ENCODE peak calls at places on chromosomes 1 and 21, in eight cellular contexts. X is GM12865; Z is fibroblast of pulmonary artery; P is stimulated activated CD4-positive, alpha-beta T cell treated with anti-CD3 and anti-CD28 coated beads, Interleukin-1b, Interleukin-23, amount 100 ng/mL, for 1 hour; W is T47D; G is activated naive CD8-positive, alpha-beta T cell treated with anti-CD3 and anti-CD28 coated beads, Interleukin-2, amount 50 U/mL, for 16 hours; N is BJ; A is mesothelial cell of epicardium. B is an unnamed sample.

GRCh38 chr1:163656367-163656766 is 334.6 kb downstream of the NUF2 start:
- DNase-seq in X (no peak), Z (no peak), P (no peak), W (no peak), G (no peak), N (no peak), A (no peak), B (no peak)

GRCh38 chr1:98794196-98794886 is 132.8 kb downstream of the SNX7 start:
- DNase-seq in X (peak; percentile 64), Z (peak; percentile 83), P (peak; percentile 6), W (peak; percentile 9), G (peak; percentile 2), N (peak; percentile 26), A (no peak), B (no peak)

GRCh38 chr1:6785721-6786505 is 659 bp downstream of the CAMTA1 start:
- DNase-seq in X (peak; percentile 63), Z (peak; percentile 18), P (peak; percentile 15), W (peak; percentile 38), G (no peak), N (no peak), A (peak; percentile 42), B (peak; percentile 72)

GRCh38 chr1:67532452-67533216 is 102.4 kb upstream of the SERBP1 start:
- DNase-seq in X (peak; percentile 82), Z (peak; percentile 94), P (no peak), W (peak; percentile 25), G (no peak), N (peak; percentile 37), A (no peak), B (no peak)

GRCh38 chr1:119874186-119874585 is 22.1 kb downstream of the ADAM30 start:
- DNase-seq in X (no peak), Z (no peak), P (no peak), W (no peak), G (no peak), N (no peak), A (no peak), B (no peak)

GRCh38 chr1:101025283-101025679 is 303 bp downstream of the DPH5 start:
- DNase-seq in X (no peak), Z (peak; percentile 33), P (no peak), W (no peak), G (no peak), N (no peak), A (no peak), B (no peak)

GRCh38 chr1:163264256-163264655 is 57.5 kb upstream of the NUF2 start:
- DNase-seq in X (no peak), Z (no peak), P (no peak), W (no peak), G (no peak), N (no peak), A (no peak), B (no peak)

GRCh38 chr1:181086926-181087325 is 1.6 kb upstream of the IER5 start:
- DNase-seq in X (no peak), Z (peak; percentile 64), P (no peak), W (no peak), G (no peak), N (peak; percentile 64), A (no peak), B (no peak)

GRCh38 chr1:51564124-51564523 is 45.1 kb upstream of the EPS15 start:
- DNase-seq in X (peak; percentile 64), Z (peak; percentile 74), P (no peak), W (no peak), G (no peak), N (no peak), A (no peak), B (no peak)

GRCh38 chr1:34885405-34886247 is 26.1 kb upstream of the SMIM12 start:
- DNase-seq in X (no peak), Z (peak; percentile 28), P (peak; percentile 32), W (no peak), G (no peak), N (no peak), A (no peak), B (no peak)

GRCh38 chr1:36497207-36497606 is 14.5 kb upstream of the CSF3R start:
- DNase-seq in X (no peak), Z (no peak), P (no peak), W (no peak), G (no peak), N (no peak), A (no peak), B (no peak)

GRCh38 chr1:240109920-240110685 is 18.4 kb downstream of the FMN2 start:
- DNase-seq in X (no peak), Z (no peak), P (no peak), W (no peak), G (no peak), N (no peak), A (no peak), B (no peak)

GRCh38 chr1:58929667-58930325 is 145.9 kb upstream of the JUN start:
- DNase-seq in X (no peak), Z (no peak), P (peak; percentile 24), W (no peak), G (peak; percentile 7), N (no peak), A (no peak), B (no peak)

GRCh38 chr1:183810172-183810571 is 5.3 kb downstream of the RGL1 start:
- DNase-seq in X (peak; percentile 62), Z (no peak), P (no peak), W (no peak), G (no peak), N (no peak), A (no peak), B (no peak)

GRCh38 chr1:155226910-155227260 is 18.4 kb downstream of the MTX1 start:
- DNase-seq in X (peak; percentile 72), Z (peak; percentile 45), P (no peak), W (no peak), G (no peak), N (no peak), A (no peak), B (no peak)

GRCh38 chr1:224922404-224923164 is 6.9 kb upstream of the DNAH14 start:
- DNase-seq in X (peak; percentile 36), Z (peak; percentile 58), P (no peak), W (peak; percentile 59), G (no peak), N (no peak), A (no peak), B (no peak)

GRCh38 chr1:200795151-200795550 is 56.5 kb downstream of the CAMSAP2 start:
- DNase-seq in X (no peak), Z (peak; percentile 49), P (no peak), W (no peak), G (no peak), N (peak; percentile 35), A (no peak), B (no peak)

GRCh38 chr1:76595024-76595423 is 272.3 kb upstream of the ST6GALNAC5 start:
- DNase-seq in X (no peak), Z (no peak), P (no peak), W (no peak), G (no peak), N (no peak), A (no peak), B (no peak)

GRCh38 chr1:145425436-145426029 is at the start of gene NBPF20:
- DNase-seq in X (peak; percentile 83), Z (peak; percentile 68), P (peak; percentile 65), W (peak; percentile 96), G (peak; percentile 45), N (no peak), A (peak; percentile 62), B (peak; percentile 84)

GRCh38 chr1:94773931-94774422 is 46.2 kb upstream of the SLC44A3 start:
- DNase-seq in X (no peak), Z (peak; percentile 55), P (no peak), W (no peak), G (no peak), N (no peak), A (no peak), B (no peak)

GRCh38 chr1:184283999-184284398 is 102.8 kb upstream of the C1orf21 start:
- DNase-seq in X (no peak), Z (peak; percentile 63), P (no peak), W (no peak), G (no peak), N (peak; percentile 68), A (no peak), B (no peak)

GRCh38 chr1:228955691-228956090 is 220.4 kb downstream of the RHOU start:
- DNase-seq in X (no peak), Z (peak; percentile 82), P (no peak), W (no peak), G (no peak), N (no peak), A (no peak), B (no peak)

GRCh38 chr1:28965271-28965870 is 51.0 kb downstream of the EPB41 start:
- DNase-seq in X (no peak), Z (no peak), P (no peak), W (no peak), G (no peak), N (no peak), A (no peak), B (no peak)

GRCh38 chr1:182080955-182081582 is 19.6 kb upstream of the ZNF648 start:
- DNase-seq in X (peak; percentile 57), Z (peak; percentile 46), P (no peak), W (peak; percentile 76), G (no peak), N (no peak), A (no peak), B (peak; percentile 24)

GRCh38 chr1:177975588-177976495 is 6.0 kb upstream of the SEC16B start:
- DNase-seq in X (no peak), Z (peak; percentile 8), P (no peak), W (no peak), G (no peak), N (no peak), A (no peak), B (no peak)

GRCh38 chr1:86380257-86380861 is 15.8 kb downstream of the ODF2L start:
- DNase-seq in X (peak; percentile 80), Z (peak; percentile 93), P (no peak), W (peak; percentile 18), G (no peak), N (no peak), A (no peak), B (no peak)

GRCh38 chr1:221715321-221716169 is 26.3 kb downstream of the DUSP10 start:
- DNase-seq in X (no peak), Z (no peak), P (no peak), W (no peak), G (no peak), N (no peak), A (no peak), B (no peak)

GRCh38 chr1:188027613-188028012 is 1198.9 kb downstream of the PLA2G4A start:
- DNase-seq in X (peak; percentile 62), Z (peak; percentile 91), P (no peak), W (no peak), G (no peak), N (peak; percentile 26), A (no peak), B (no peak)

GRCh38 chr21:14685568-14685967 is 139.5 kb upstream of the SAMSN1 start:
- DNase-seq in X (peak; percentile 69), Z (no peak), P (no peak), W (no peak), G (no peak), N (no peak), A (no peak), B (no peak)

GRCh38 chr1:4820543-4820942 is 166.1 kb downstream of the AJAP1 start:
- DNase-seq in X (no peak), Z (no peak), P (no peak), W (no peak), G (no peak), N (no peak), A (no peak), B (no peak)

GRCh38 chr1:157032303-157032702 is 13.2 kb downstream of the ARHGEF11 start:
- DNase-seq in X (no peak), Z (no peak), P (no peak), W (no peak), G (no peak), N (no peak), A (no peak), B (no peak)

B was measured in type B pancreatic cell.